ENCODE peak calls at places on chromosomes 16 and 17, in six cellular contexts. T is heart right ventricle; J is tibial nerve; P is MM.1S; A is A549; R is CD8-positive, alpha-beta T cell. E is an unnamed sample.

GRCh38 chr16:66774981-66775380 is 23.6 kb upstream of the DYNC1LI2 start:
- DNase-seq in A (no peak), T (no peak), R (no peak), P (no peak), J (no peak), E (no peak)

GRCh38 chr16:71851726-71852125 is 6.0 kb downstream of the ATXN1L start:
- DNase-seq in R (no peak), J (no peak), T (no peak), P (no peak), A (no peak), E (no peak)

GRCh38 chr16:86818701-86819522 is 240.6 kb downstream of the FOXL1 start:
- DNase-seq in P (no peak), T (no peak), J (no peak), A (no peak), R (no peak), E (no peak)

GRCh38 chr17:66959641-66960375 is 4.7 kb upstream of the CACNG4 start:
- DNase-seq in A (no peak), P (no peak), R (no peak), T (no peak), J (no peak), E (no peak)

GRCh38 chr16:79542196-79542859 is 58.2 kb downstream of the MAF start:
- DNase-seq in A (no peak), J (peak), T (peak), P (no peak), R (no peak), E (no peak)

GRCh38 chr16:22232277-22233049 is 26.4 kb downstream of the EEF2K start:
- DNase-seq in J (no peak), R (no peak), P (no peak), A (peak), T (no peak), E (peak)

GRCh38 chr17:79625706-79626105 is 14.9 kb upstream of the RBFOX3 start:
- DNase-seq in P (no peak), T (peak), J (no peak), A (no peak), R (no peak), E (no peak)

GRCh38 chr16:62035115-62036092 is 834 bp downstream of the CDH8 start:
- DNase-seq in T (no peak), R (no peak), J (no peak), P (no peak), A (no peak), E (no peak)

GRCh38 chr16:1530883-1531637 is 2.4 kb upstream of the TMEM204 start:
- DNase-seq in T (peak), P (no peak), R (no peak), A (no peak), J (peak), E (no peak)

GRCh38 chr17:2792541-2793169 is 3.6 kb upstream of the RAP1GAP2 start:
- DNase-seq in J (no peak), T (no peak), R (peak), A (no peak), P (no peak), E (no peak)

GRCh38 chr17:67434061-67434525 is 57.0 kb downstream of the PITPNC1 start:
- DNase-seq in T (peak), P (no peak), A (no peak), J (peak), R (peak), E (no peak)

GRCh38 chr17:71995570-71995969 is 125.2 kb upstream of the SOX9 start:
- DNase-seq in A (no peak), T (no peak), P (no peak), R (no peak), J (no peak), E (no peak)

GRCh38 chr17:34616148-34616547 is 36.8 kb downstream of the TMEM132E start:
- DNase-seq in J (no peak), A (no peak), P (no peak), R (no peak), T (no peak), E (no peak)

GRCh38 chr17:77189148-77189547 is 48.4 kb downstream of the SEC14L1 start:
- DNase-seq in P (peak), A (no peak), J (no peak), R (no peak), T (no peak), E (no peak)

GRCh38 chr16:21194771-21195301 is 16.5 kb downstream of the ZP2 start:
- DNase-seq in T (no peak), R (no peak), J (no peak), P (no peak), A (no peak), E (no peak)

GRCh38 chr17:13650096-13650675 is 48.5 kb upstream of the HS3ST3A1 start:
- DNase-seq in T (no peak), A (no peak), J (no peak), R (no peak), P (no peak), E (no peak)

GRCh38 chr17:76151896-76152454 is 10.9 kb upstream of the FOXJ1 start:
- DNase-seq in J (no peak), R (peak), A (no peak), P (no peak), T (no peak), E (no peak)

GRCh38 chr17:51703364-51704341 is 443.3 kb downstream of the UTP18 start:
- DNase-seq in R (no peak), J (peak), T (peak), A (no peak), P (no peak), E (peak)

GRCh38 chr16:69150146-69150865 is 17.9 kb downstream of the UTP4 start:
- DNase-seq in J (peak), A (peak), R (peak), P (peak), T (peak), E (no peak)

GRCh38 chr17:34171245-34171818 is 83.8 kb upstream of the CCL2 start:
- DNase-seq in A (peak), T (peak), R (peak), J (peak), P (peak), E (peak)

GRCh38 chr17:68514809-68515208 is 2.6 kb downstream of the PRKAR1A start:
- DNase-seq in A (peak), J (no peak), R (no peak), P (no peak), T (no peak), E (no peak)

GRCh38 chr17:38786372-38786771 is 13.0 kb downstream of the PIP4K2B start:
- DNase-seq in P (no peak), R (no peak), T (no peak), A (no peak), J (no peak), E (no peak)

GRCh38 chr17:38791162-38791561 is 8.2 kb downstream of the PIP4K2B start:
- DNase-seq in P (no peak), T (no peak), R (no peak), J (no peak), A (no peak), E (no peak)

GRCh38 chr17:38783227-38783626 is 16.1 kb downstream of the PIP4K2B start:
- DNase-seq in R (no peak), P (no peak), T (no peak), A (no peak), J (no peak), E (no peak)

GRCh38 chr17:38794221-38794620 is 5.1 kb downstream of the PIP4K2B start:
- DNase-seq in P (no peak), J (no peak), T (no peak), A (no peak), R (no peak), E (no peak)

GRCh38 chr17:38789185-38789584 is 10.2 kb downstream of the PIP4K2B start:
- DNase-seq in P (no peak), J (no peak), R (no peak), A (no peak), T (no peak), E (no peak)
- H3K27ac ChIP-seq in P (no peak), J (no peak), R (no peak), A (no peak), T (no peak), E (no peak)

DNA sequence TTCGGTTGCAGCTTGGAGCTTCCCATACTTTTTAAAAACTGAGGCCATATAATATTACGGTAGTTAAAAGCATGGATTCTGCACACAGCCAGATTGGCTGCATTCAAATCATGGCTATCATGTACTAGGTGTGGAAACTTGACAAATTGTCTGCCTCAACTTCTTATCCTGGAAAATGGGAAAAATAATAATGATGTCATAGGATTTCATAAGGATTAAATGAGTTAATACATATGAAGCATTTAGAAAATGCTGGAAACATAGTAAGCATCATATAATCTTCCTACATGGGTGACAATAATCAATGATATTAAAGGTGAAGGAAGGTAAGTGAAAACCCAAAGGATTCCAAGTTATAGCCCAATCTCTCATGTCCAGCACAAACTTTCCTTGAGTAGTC is 588.5 kb upstream of the HSBP1 start:
- DNase-seq in J (no peak), P (no peak), A (no peak), R (no peak), T (no peak), E (no peak)
- H3K4me3 ChIP-seq in J (no peak), P (no peak), A (no peak), R (no peak), T (no peak), E (no peak)

GRCh38 chr17:8859804-8860430 is 7.6 kb downstream of the PIK3R6 start:
- DNase-seq in T (no peak), P (no peak), J (no peak), R (no peak), A (no peak), E (no peak)
- H3K27ac ChIP-seq in T (no peak), P (no peak), J (peak), R (no peak), A (no peak), E (no peak)

GRCh38 chr17:81568416-81568815 is 16.3 kb upstream of the FAAP100 start:
- DNase-seq in J (no peak), A (no peak), R (no peak), T (no peak), P (no peak), E (no peak)

GRCh38 chr17:81565231-81565630 is 13.1 kb upstream of the FAAP100 start:
- DNase-seq in A (no peak), T (no peak), J (no peak), P (no peak), R (no peak), E (no peak)

GRCh38 chr17:81564778-81565177 is 12.6 kb upstream of the FAAP100 start:
- DNase-seq in J (no peak), P (no peak), T (no peak), A (no peak), R (no peak), E (no peak)

GRCh38 chr17:81567191-81567590 is 15.0 kb upstream of the FAAP100 start:
- DNase-seq in R (no peak), A (no peak), P (no peak), J (no peak), T (no peak), E (no peak)

GRCh38 chr17:81566461-81567126 is 14.4 kb upstream of the FAAP100 start:
- DNase-seq in J (peak), T (peak), P (no peak), A (peak), R (no peak), E (peak)
- H3K4me3 ChIP-seq in J (no peak), T (no peak), P (no peak), A (peak), R (no peak), E (peak)

GRCh38 chr16:89973235-89973634 is 24.7 kb downstream of the DEF8 start:
- DNase-seq in P (no peak), A (no peak), R (no peak), J (no peak), T (no peak), E (no peak)

GRCh38 chr16:89972244-89973234 is 24.0 kb downstream of the DEF8 start:
- DNase-seq in J (peak), T (peak), P (peak), R (peak), A (peak), E (peak)

GRCh38 chr16:89974860-89975259 is 26.3 kb downstream of the DEF8 start:
- DNase-seq in P (no peak), T (no peak), R (no peak), J (no peak), A (no peak), E (no peak)

GRCh38 chr16:89971495-89972243 is 23.1 kb downstream of the DEF8 start:
- DNase-seq in J (no peak), T (no peak), R (peak), P (no peak), A (no peak), E (no peak)

DNA sequence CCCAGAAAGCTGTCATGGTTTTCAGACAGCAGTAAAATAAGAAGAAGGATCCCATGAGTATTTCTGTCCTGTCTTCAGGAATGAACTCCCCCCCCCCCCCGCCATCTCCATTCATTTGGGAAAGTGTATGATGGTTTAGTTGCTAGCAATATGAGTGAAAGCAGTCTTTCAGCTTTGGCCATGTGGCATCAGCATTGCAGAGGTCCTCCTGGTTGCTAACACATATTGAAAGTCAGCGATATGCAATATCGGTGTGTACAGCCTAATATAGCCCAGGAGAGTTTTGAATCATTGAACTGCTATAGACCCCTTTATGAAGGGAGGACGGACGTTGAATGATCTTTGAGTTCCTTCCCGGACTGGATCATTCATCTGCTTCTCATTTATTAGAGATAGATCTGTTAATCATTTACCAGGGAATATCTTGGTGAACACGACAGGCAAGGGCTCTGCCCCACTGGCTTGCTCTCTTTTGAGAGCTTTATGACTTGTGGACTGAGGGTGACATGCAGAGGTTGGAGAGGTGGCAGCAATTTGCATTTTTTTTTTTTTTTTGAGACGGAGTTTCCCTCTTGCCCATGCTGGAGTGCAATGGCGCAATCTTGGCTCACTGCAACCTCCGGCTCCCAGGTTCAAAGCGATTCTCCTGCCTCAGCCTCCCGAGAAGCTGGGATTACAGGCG is 25.2 kb downstream of the DEF8 start:
- DNase-seq in T (no peak), J (no peak), A (no peak), P (no peak), R (no peak), E (no peak)
- H3K27ac ChIP-seq in T (no peak), J (no peak), A (peak), P (no peak), R (no peak), E (no peak)

DNA sequence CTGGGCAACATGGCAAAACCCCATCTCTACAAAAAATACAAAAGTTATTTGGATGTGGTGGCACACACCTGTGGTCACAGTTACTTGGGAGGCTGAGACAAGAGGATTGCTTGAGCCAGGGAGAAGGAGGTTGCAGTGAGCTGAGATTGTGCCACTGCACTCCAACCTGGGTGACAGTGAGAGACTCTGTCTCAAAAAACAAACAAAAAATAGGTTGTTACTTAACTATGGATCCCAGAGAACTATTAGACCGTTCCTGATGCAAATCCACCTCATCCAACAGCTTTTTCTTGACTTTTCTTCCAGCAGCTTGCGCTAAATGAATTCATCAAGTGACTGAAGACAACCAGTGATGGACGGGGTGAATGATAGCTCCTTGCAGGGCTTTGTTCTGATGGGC is at the start of gene OR2C1:
- DNase-seq in J (no peak), A (no peak), R (no peak), T (no peak), P (no peak), E (no peak)
- H3K4me3 ChIP-seq in J (no peak), A (no peak), R (no peak), T (no peak), P (no peak), E (no peak)

GRCh38 chr16:52494621-52495020 is 52.3 kb downstream of the TOX3 start:
- DNase-seq in J (no peak), A (no peak), T (no peak), R (no peak), P (no peak), E (no peak)

GRCh38 chr16:52492789-52493357 is 54.1 kb downstream of the TOX3 start:
- DNase-seq in J (no peak), P (peak), T (no peak), A (no peak), R (no peak), E (no peak)

GRCh38 chr16:52496051-52496876 is 50.7 kb downstream of the TOX3 start:
- DNase-seq in J (no peak), P (no peak), T (no peak), R (no peak), A (no peak), E (no peak)

GRCh38 chr16:52491216-52491615 is 55.7 kb downstream of the TOX3 start:
- DNase-seq in R (no peak), T (no peak), A (no peak), P (no peak), J (no peak), E (no peak)

DNA sequence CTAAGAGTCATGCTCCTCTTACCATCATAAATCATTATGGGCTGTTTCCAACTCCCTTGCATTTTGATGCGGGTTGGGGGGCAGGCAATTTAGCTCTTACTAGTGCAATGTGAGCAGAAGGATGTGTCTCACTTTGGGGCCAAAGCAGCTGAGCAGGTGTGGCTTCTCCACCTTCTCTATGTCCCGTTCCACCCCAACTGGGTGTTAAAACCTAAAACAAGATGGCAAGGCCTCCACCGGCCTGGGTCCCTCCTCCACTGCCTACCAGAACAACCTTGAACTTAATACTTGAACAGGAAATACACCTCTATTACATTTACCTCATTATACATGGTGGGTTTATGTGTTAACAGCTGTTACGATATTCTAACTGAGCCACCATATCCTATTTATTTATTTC is 52.8 kb downstream of the TOX3 start:
- DNase-seq in T (no peak), P (no peak), A (no peak), J (no peak), R (no peak), E (no peak)
- H3K27ac ChIP-seq in T (no peak), P (no peak), A (no peak), J (no peak), R (no peak), E (no peak)

E was measured in breast epithelium.